ENCODE peak calls at places on chromosome 20, in seven cellular contexts. Z, E, I, G, R, B and C are unnamed samples.
A peak's percentile ranks its signal among the peaks of the same experiment; 100 is the strongest.

GRCh38 chr20:20017852-20018245 is 687 bp downstream of the NAA20 start:
- DNase-seq in G (peak; percentile 5), I (no peak), R (no peak), Z (no peak), E (no peak), B (no peak), C (no peak)

GRCh38 chr20:62629864-62630470 is 12.3 kb upstream of the SLCO4A1 start:
- DNase-seq in R (no peak), E (no peak), I (no peak), B (no peak), Z (no peak), G (no peak), C (no peak)

GRCh38 chr20:51303731-51304670 is 238.5 kb downstream of the NFATC2 start:
- DNase-seq in G (no peak), R (no peak), Z (no peak), B (no peak), I (no peak), E (no peak), C (no peak)

GRCh38 chr20:43528258-43528875 is 20.9 kb downstream of the L3MBTL1 start:
- DNase-seq in R (no peak), G (no peak), Z (no peak), B (no peak), I (no peak), E (no peak), C (no peak)

GRCh38 chr20:31665753-31666152 is 28.0 kb downstream of the COX4I2 start:
- DNase-seq in R (no peak), I (no peak), G (no peak), E (no peak), B (no peak), Z (no peak), C (no peak)

GRCh38 chr20:32467506-32468312 is 109.6 kb downstream of the ASXL1 start:
- DNase-seq in E (no peak), G (no peak), B (no peak), I (no peak), Z (no peak), R (no peak), C (no peak)

GRCh38 chr20:63534831-63535651 is 2.1 kb downstream of the PTK6 start:
- DNase-seq in I (no peak), E (no peak), B (no peak), Z (no peak), R (no peak), G (peak; percentile 36), C (no peak)

GRCh38 chr20:48923149-48923718 is 1.7 kb downstream of the ARFGEF2 start:
- DNase-seq in E (no peak), I (no peak), G (no peak), R (no peak), Z (no peak), B (no peak), C (no peak)

GRCh38 chr20:8722277-8722928 is 346.5 kb upstream of the PLCB4 start:
- DNase-seq in B (no peak), E (peak; percentile 15), I (peak; percentile 61), Z (no peak), G (peak; percentile 81), R (peak; percentile 64), C (peak; percentile 51)

GRCh38 chr20:13960525-13960924 is 29.9 kb downstream of the SEL1L2 start:
- DNase-seq in R (no peak), G (no peak), B (no peak), Z (no peak), E (no peak), I (no peak), C (no peak)

GRCh38 chr20:60116128-60116909 is 158.1 kb downstream of the CDH26 start:
- DNase-seq in I (no peak), G (no peak), B (no peak), R (peak; percentile 13), E (no peak), Z (no peak), C (no peak)

GRCh38 chr20:63028461-63028921 is 21.7 kb upstream of the BHLHE23 start:
- DNase-seq in I (no peak), R (no peak), G (no peak), Z (no peak), E (no peak), B (no peak), C (no peak)

GRCh38 chr20:36315545-36316351 is 9.6 kb downstream of the DLGAP4 start:
- DNase-seq in E (no peak), I (no peak), G (no peak), Z (no peak), R (no peak), B (no peak), C (no peak)

GRCh38 chr20:36045373-36045714 is 77.0 kb downstream of the CNBD2 start:
- DNase-seq in E (no peak), Z (no peak), G (no peak), I (no peak), R (no peak), B (no peak), C (no peak)

GRCh38 chr20:16528078-16528477 is 45.2 kb downstream of the KIF16B start:
- DNase-seq in R (no peak), I (no peak), Z (no peak), G (no peak), E (peak; percentile 50), B (no peak), C (peak; percentile 81)

GRCh38 chr20:62143118-62143975 is at the start of the genes PSMA7 and SS18L1:
- DNase-seq in B (peak; percentile 81), G (peak; percentile 95), Z (no peak), E (peak; percentile 80), I (peak; percentile 66), R (peak; percentile 86), C (peak; percentile 95)

GRCh38 chr20:34506480-34506879 is 9.7 kb upstream of the DYNLRB1 start:
- DNase-seq in E (no peak), Z (no peak), R (no peak), B (no peak), G (no peak), I (no peak), C (no peak)

GRCh38 chr20:40757087-40757486 is 68.1 kb upstream of the MAFB start:
- DNase-seq in I (no peak), B (no peak), R (no peak), E (no peak), G (no peak), Z (no peak), C (no peak)

GRCh38 chr20:40506567-40506966 is 182.5 kb downstream of the MAFB start:
- DNase-seq in Z (no peak), B (peak; percentile 76), E (peak; percentile 16), R (no peak), I (no peak), G (peak; percentile 82), C (peak; percentile 80)

GRCh38 chr20:18611492-18611891 is 23.6 kb downstream of the DTD1 start:
- DNase-seq in R (no peak), E (no peak), I (no peak), B (no peak), Z (no peak), G (peak; percentile 67), C (no peak)

GRCh38 chr20:62202083-62202395 is 18.0 kb downstream of the HRH3 start:
- DNase-seq in B (no peak), R (no peak), I (peak; percentile 81), G (peak; percentile 61), Z (no peak), E (no peak), C (no peak)

GRCh38 chr20:63241272-63241671 is 5.6 kb downstream of the BIRC7 start:
- DNase-seq in G (no peak), Z (no peak), R (no peak), B (no peak), I (no peak), E (no peak), C (no peak)

GRCh38 chr20:51661609-51662178 is 106.5 kb downstream of the ATP9A start:
- DNase-seq in R (no peak), B (no peak), G (no peak), I (peak; percentile 74), E (no peak), Z (no peak), C (peak; percentile 42)

GRCh38 chr20:48898896-48899513 is 22.5 kb upstream of the ARFGEF2 start:
- DNase-seq in E (no peak), G (no peak), Z (no peak), I (no peak), R (no peak), B (no peak), C (no peak)

GRCh38 chr20:2693996-2694471 is 1.5 kb downstream of the EBF4 start:
- DNase-seq in R (no peak), B (no peak), G (no peak), I (no peak), E (no peak), Z (no peak), C (no peak)

GRCh38 chr20:64001607-64002011 is 20.7 kb downstream of the PRPF6 start:
- DNase-seq in R (no peak), I (no peak), G (no peak), Z (no peak), B (no peak), E (no peak), C (no peak)